ENCODE peak calls at places on chromosomes 11 and 22, in nine cellular contexts. One of them, this sample, is unnamed.

GRCh38 chr11:67698247-67698646 is 23.8 kb upstream of the ALDH3B2 start:
- DNase-seq in tibial nerve: no peak
- DNase-seq in K562: peak
- DNase-seq in A549: peak
- DNase-seq in uterus: no peak
- DNase-seq in HCT116: peak
- DNase-seq in upper lobe of left lung: no peak
- DNase-seq in vagina: no peak
- DNase-seq in stomach: no peak
- DNase-seq in this sample: no peak

GRCh38 chr11:57325735-57326048 is 940 bp upstream of the TNKS1BP1 start:
- DNase-seq in tibial nerve: peak
- DNase-seq in K562: no peak
- DNase-seq in A549: peak
- DNase-seq in uterus: no peak
- DNase-seq in HCT116: no peak
- DNase-seq in upper lobe of left lung: peak
- DNase-seq in vagina: no peak
- DNase-seq in stomach: peak
- DNase-seq in this sample: peak

GRCh38 chr11:3786781-3787428 is 10.4 kb downstream of the NUP98 start:
- DNase-seq in tibial nerve: no peak
- DNase-seq in K562: no peak
- DNase-seq in A549: no peak
- DNase-seq in uterus: no peak
- DNase-seq in HCT116: no peak
- DNase-seq in upper lobe of left lung: no peak
- DNase-seq in vagina: no peak
- DNase-seq in stomach: no peak
- DNase-seq in this sample: no peak

GRCh38 chr11:71996946-71997345 is 1.8 kb upstream of the IL18BP start:
- DNase-seq in tibial nerve: no peak
- DNase-seq in K562: no peak
- DNase-seq in A549: no peak
- DNase-seq in uterus: no peak
- DNase-seq in HCT116: no peak
- DNase-seq in upper lobe of left lung: peak
- DNase-seq in vagina: no peak
- DNase-seq in stomach: no peak
- DNase-seq in this sample: no peak

GRCh38 chr11:91081440-91082088 is 858.7 kb upstream of the CHORDC1 start:
- DNase-seq in tibial nerve: peak
- DNase-seq in K562: no peak
- DNase-seq in A549: peak
- DNase-seq in uterus: no peak
- DNase-seq in HCT116: no peak
- DNase-seq in upper lobe of left lung: no peak
- DNase-seq in vagina: no peak
- DNase-seq in stomach: no peak
- DNase-seq in this sample: no peak

GRCh38 chr11:110379936-110380335 is 49.8 kb upstream of the FDX1 start:
- DNase-seq in tibial nerve: no peak
- DNase-seq in K562: no peak
- DNase-seq in A549: no peak
- DNase-seq in uterus: no peak
- DNase-seq in HCT116: no peak
- DNase-seq in upper lobe of left lung: no peak
- DNase-seq in vagina: no peak
- DNase-seq in stomach: no peak
- DNase-seq in this sample: no peak

GRCh38 chr11:12725863-12726666 is 51.8 kb downstream of the TEAD1 start:
- DNase-seq in tibial nerve: no peak
- DNase-seq in K562: no peak
- DNase-seq in A549: peak
- DNase-seq in uterus: no peak
- DNase-seq in HCT116: peak
- DNase-seq in upper lobe of left lung: no peak
- DNase-seq in vagina: no peak
- DNase-seq in stomach: no peak
- DNase-seq in this sample: no peak

GRCh38 chr22:49951986-49952896 is 8.3 kb upstream of the PIM3 start:
- DNase-seq in tibial nerve: no peak
- DNase-seq in K562: no peak
- DNase-seq in A549: peak
- DNase-seq in uterus: no peak
- DNase-seq in HCT116: no peak
- DNase-seq in upper lobe of left lung: no peak
- DNase-seq in vagina: no peak
- DNase-seq in stomach: no peak
- DNase-seq in this sample: no peak

GRCh38 chr11:73493838-73494598 is 103.9 kb downstream of the FAM168A start:
- DNase-seq in tibial nerve: no peak
- DNase-seq in K562: no peak
- DNase-seq in A549: peak
- DNase-seq in uterus: no peak
- DNase-seq in HCT116: peak
- DNase-seq in upper lobe of left lung: no peak
- DNase-seq in vagina: no peak
- DNase-seq in stomach: no peak
- DNase-seq in this sample: no peak

GRCh38 chr11:104191124-104191523 is 27.2 kb upstream of the PDGFD start:
- DNase-seq in tibial nerve: no peak
- DNase-seq in K562: no peak
- DNase-seq in A549: no peak
- DNase-seq in uterus: no peak
- DNase-seq in HCT116: no peak
- DNase-seq in upper lobe of left lung: no peak
- DNase-seq in vagina: no peak
- DNase-seq in stomach: no peak
- DNase-seq in this sample: no peak

GRCh38 chr22:48574776-48575566 is 1252.7 kb downstream of the BRD1 start:
- DNase-seq in tibial nerve: no peak
- DNase-seq in K562: no peak
- DNase-seq in A549: peak
- DNase-seq in uterus: peak
- DNase-seq in HCT116: no peak
- DNase-seq in upper lobe of left lung: peak
- DNase-seq in vagina: no peak
- DNase-seq in stomach: no peak
- DNase-seq in this sample: no peak

GRCh38 chr11:87719311-87720073 is 455.8 kb downstream of the RAB38 start:
- DNase-seq in tibial nerve: no peak
- DNase-seq in K562: no peak
- DNase-seq in A549: no peak
- DNase-seq in uterus: no peak
- DNase-seq in HCT116: no peak
- DNase-seq in upper lobe of left lung: no peak
- DNase-seq in vagina: no peak
- DNase-seq in stomach: no peak
- DNase-seq in this sample: no peak

GRCh38 chr11:113289341-113290187 is 24.8 kb upstream of the TTC12 start:
- DNase-seq in tibial nerve: peak
- DNase-seq in K562: peak
- DNase-seq in A549: peak
- DNase-seq in uterus: peak
- DNase-seq in HCT116: peak
- DNase-seq in upper lobe of left lung: peak
- DNase-seq in vagina: peak
- DNase-seq in stomach: peak
- DNase-seq in this sample: no peak

GRCh38 chr22:48973694-48974041 is 854.0 kb downstream of the BRD1 start:
- DNase-seq in tibial nerve: no peak
- DNase-seq in K562: no peak
- DNase-seq in A549: no peak
- DNase-seq in uterus: no peak
- DNase-seq in HCT116: no peak
- DNase-seq in upper lobe of left lung: no peak
- DNase-seq in vagina: no peak
- DNase-seq in stomach: no peak
- DNase-seq in this sample: no peak

GRCh38 chr22:40236131-40236665 is 58.5 kb downstream of the TNRC6B start:
- DNase-seq in tibial nerve: no peak
- DNase-seq in K562: no peak
- DNase-seq in A549: no peak
- DNase-seq in uterus: no peak
- DNase-seq in HCT116: no peak
- DNase-seq in upper lobe of left lung: no peak
- DNase-seq in vagina: no peak
- DNase-seq in stomach: no peak
- DNase-seq in this sample: no peak
- H3K27ac ChIP-seq in tibial nerve: no peak
- H3K27ac ChIP-seq in K562: no peak
- H3K27ac ChIP-seq in A549: peak
- H3K27ac ChIP-seq in uterus: no peak
- H3K27ac ChIP-seq in HCT116: no peak
- H3K27ac ChIP-seq in upper lobe of left lung: no peak
- H3K27ac ChIP-seq in vagina: no peak
- H3K27ac ChIP-seq in stomach: no peak
- H3K27ac ChIP-seq in this sample: peak

DNA sequence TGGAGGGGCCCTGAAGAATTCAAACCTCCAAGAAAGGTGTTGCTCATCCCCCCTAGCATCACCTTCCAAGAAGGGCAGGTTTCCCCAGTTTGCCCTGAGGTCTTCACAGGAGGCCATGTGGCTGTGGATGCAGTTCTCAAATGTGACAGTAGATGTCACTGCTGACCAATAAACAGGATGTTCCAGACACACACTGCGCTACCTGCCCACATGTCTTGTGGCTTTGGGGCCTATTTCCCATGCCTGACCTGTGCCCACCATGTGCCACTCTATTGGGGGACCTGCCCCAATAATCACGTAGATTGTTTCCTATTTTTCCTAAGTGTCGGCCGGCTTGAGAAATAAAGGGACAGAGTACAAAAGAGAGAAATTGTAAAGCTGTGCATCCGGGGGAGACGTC is 4.5 kb downstream of the GSTT2 start:
- DNase-seq in tibial nerve: no peak
- DNase-seq in K562: no peak
- DNase-seq in A549: peak
- DNase-seq in uterus: no peak
- DNase-seq in HCT116: peak
- DNase-seq in upper lobe of left lung: no peak
- DNase-seq in vagina: no peak
- DNase-seq in stomach: no peak
- DNase-seq in this sample: no peak
- TF ChIP-seq CTCF in tibial nerve: peak
- TF ChIP-seq CTCF in K562: no peak
- TF ChIP-seq CTCF in A549: peak
- TF ChIP-seq CTCF in uterus: peak
- TF ChIP-seq CTCF in HCT116: peak
- TF ChIP-seq CTCF in upper lobe of left lung: peak
- TF ChIP-seq CTCF in vagina: no peak
- TF ChIP-seq CTCF in stomach: no peak
- TF ChIP-seq CTCF in this sample: peak

GRCh38 chr11:102112654-102112926 is 2.3 kb downstream of the YAP1 start:
- DNase-seq in tibial nerve: no peak
- DNase-seq in K562: no peak
- DNase-seq in A549: no peak
- DNase-seq in uterus: no peak
- DNase-seq in HCT116: no peak
- DNase-seq in upper lobe of left lung: no peak
- DNase-seq in vagina: no peak
- DNase-seq in stomach: no peak
- DNase-seq in this sample: no peak

GRCh38 chr11:102110761-102111010 is 439 bp downstream of the YAP1 start:
- DNase-seq in tibial nerve: no peak
- DNase-seq in K562: no peak
- DNase-seq in A549: no peak
- DNase-seq in uterus: no peak
- DNase-seq in HCT116: no peak
- DNase-seq in upper lobe of left lung: no peak
- DNase-seq in vagina: no peak
- DNase-seq in stomach: no peak
- DNase-seq in this sample: no peak

GRCh38 chr11:102111011-102111786 is 952 bp downstream of the YAP1 start:
- DNase-seq in tibial nerve: peak
- DNase-seq in K562: no peak
- DNase-seq in A549: peak
- DNase-seq in uterus: peak
- DNase-seq in HCT116: no peak
- DNase-seq in upper lobe of left lung: peak
- DNase-seq in vagina: peak
- DNase-seq in stomach: peak
- DNase-seq in this sample: peak

GRCh38 chr11:102109896-102110760 is at the start of gene YAP1:
- DNase-seq in tibial nerve: peak
- DNase-seq in K562: peak
- DNase-seq in A549: peak
- DNase-seq in uterus: peak
- DNase-seq in HCT116: peak
- DNase-seq in upper lobe of left lung: peak
- DNase-seq in vagina: peak
- DNase-seq in stomach: peak
- DNase-seq in this sample: peak

GRCh38 chr11:102111787-102112653 is 1.8 kb downstream of the YAP1 start:
- DNase-seq in tibial nerve: peak
- DNase-seq in K562: no peak
- DNase-seq in A549: peak
- DNase-seq in uterus: peak
- DNase-seq in HCT116: peak
- DNase-seq in upper lobe of left lung: peak
- DNase-seq in vagina: peak
- DNase-seq in stomach: peak
- DNase-seq in this sample: no peak
- TF ChIP-seq POLR2A in tibial nerve: no peak
- TF ChIP-seq POLR2A in K562: no peak
- TF ChIP-seq POLR2A in A549: no peak
- TF ChIP-seq POLR2A in uterus: peak
- TF ChIP-seq POLR2A in HCT116: no peak
- TF ChIP-seq POLR2A in upper lobe of left lung: peak
- TF ChIP-seq POLR2A in vagina: no peak
- TF ChIP-seq POLR2A in stomach: no peak
- TF ChIP-seq POLR2A in this sample: peak

DNA sequence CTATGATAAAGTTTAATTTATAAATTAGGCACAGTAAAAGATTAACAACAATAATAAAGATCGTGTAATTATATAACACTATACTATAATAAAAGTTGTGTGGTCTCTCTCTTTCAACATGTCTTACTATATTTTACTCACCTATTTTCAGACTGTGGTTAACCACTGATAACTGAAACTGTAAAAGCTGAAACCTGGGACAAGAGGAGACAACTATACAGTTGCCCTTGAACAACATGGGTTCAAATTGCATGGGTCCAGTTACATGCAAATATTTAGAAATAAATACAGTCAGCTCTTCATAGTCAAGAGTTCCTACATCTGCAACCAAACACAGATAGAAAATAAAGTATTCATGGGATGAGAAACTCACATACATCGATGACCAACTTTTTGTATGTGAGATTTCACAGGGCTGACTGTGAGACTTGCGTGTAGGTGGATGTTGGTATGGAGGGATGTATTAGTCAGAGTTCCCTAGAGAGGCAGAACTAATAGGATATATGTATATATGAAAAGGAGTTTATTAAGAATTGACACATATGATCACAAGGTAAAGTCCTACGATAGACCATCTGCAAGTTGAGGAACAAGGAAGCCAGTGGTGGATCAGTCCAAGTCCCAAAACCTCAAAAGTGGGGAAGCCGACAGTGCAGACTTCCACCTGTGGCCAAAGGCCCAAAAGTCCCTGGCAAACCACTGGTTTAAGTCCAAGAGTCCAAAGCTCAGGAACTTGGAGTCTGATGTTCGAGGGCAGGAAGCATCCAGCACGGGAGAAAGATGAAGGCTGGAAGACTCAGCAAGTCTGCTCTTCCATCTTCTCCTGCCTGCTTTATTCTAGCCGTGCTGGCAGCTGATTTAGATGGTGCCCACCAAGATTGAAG is 359.5 kb downstream of the INSC start:
- DNase-seq in tibial nerve: no peak
- DNase-seq in K562: no peak
- DNase-seq in A549: no peak
- DNase-seq in uterus: no peak
- DNase-seq in HCT116: no peak
- DNase-seq in upper lobe of left lung: no peak
- DNase-seq in vagina: no peak
- DNase-seq in stomach: no peak
- DNase-seq in this sample: no peak
- H3K27ac ChIP-seq in tibial nerve: no peak
- H3K27ac ChIP-seq in K562: no peak
- H3K27ac ChIP-seq in A549: no peak
- H3K27ac ChIP-seq in uterus: no peak
- H3K27ac ChIP-seq in HCT116: no peak
- H3K27ac ChIP-seq in upper lobe of left lung: no peak
- H3K27ac ChIP-seq in vagina: no peak
- H3K27ac ChIP-seq in stomach: no peak
- H3K27ac ChIP-seq in this sample: no peak

This sample was measured in breast epithelium.